ENCODE peak calls at places on chromosomes 11 and 22, in four cellular contexts. One of them, this sample, is unnamed.

GRCh38 chr11:118899296-118899688 is 15.6 kb downstream of the CXCR5 start:
- DNase-seq in fibroblast of lung: no peak
- DNase-seq in H9: no peak
- DNase-seq in neural progenitor cell: no peak
- DNase-seq in this sample: no peak

GRCh38 chr11:94519478-94520084 is 7.3 kb downstream of the C11orf97 start:
- DNase-seq in H9: no peak
- DNase-seq in neural progenitor cell: peak; percentile 40
- DNase-seq in fibroblast of lung: peak; percentile 60
- DNase-seq in this sample: no peak

GRCh38 chr22:42787357-42787736 is 66.7 kb upstream of the A4GALT start:
- DNase-seq in H9: no peak
- DNase-seq in neural progenitor cell: no peak
- DNase-seq in fibroblast of lung: no peak
- DNase-seq in this sample: no peak

GRCh38 chr11:74288161-74288560 is 23.3 kb downstream of the P4HA3 start:
- DNase-seq in neural progenitor cell: no peak
- DNase-seq in H9: no peak
- DNase-seq in fibroblast of lung: peak; percentile 98
- DNase-seq in this sample: no peak

GRCh38 chr22:41288245-41288946 is 2.4 kb upstream of the RANGAP1 start:
- DNase-seq in fibroblast of lung: peak; percentile 57
- DNase-seq in H9: peak; percentile 58
- DNase-seq in neural progenitor cell: no peak
- DNase-seq in this sample: peak; percentile 96

GRCh38 chr11:97732011-97732632 is 1288.6 kb upstream of the CNTN5 start:
- DNase-seq in neural progenitor cell: no peak
- DNase-seq in fibroblast of lung: no peak
- DNase-seq in H9: no peak
- DNase-seq in this sample: no peak

GRCh38 chr11:87304350-87304749 is 266.6 kb downstream of the TMEM135 start:
- DNase-seq in fibroblast of lung: peak; percentile 65
- DNase-seq in H9: no peak
- DNase-seq in neural progenitor cell: no peak
- DNase-seq in this sample: peak; percentile 18

GRCh38 chr11:3865388-3866193 is 10.1 kb downstream of the STIM1 start:
- DNase-seq in neural progenitor cell: no peak
- DNase-seq in fibroblast of lung: peak; percentile 66
- DNase-seq in H9: no peak
- DNase-seq in this sample: no peak

GRCh38 chr11:105641433-105641832 is 31.6 kb downstream of the GRIA4 start:
- DNase-seq in fibroblast of lung: no peak
- DNase-seq in neural progenitor cell: no peak
- DNase-seq in H9: no peak
- DNase-seq in this sample: no peak

GRCh38 chr22:30763815-30764686 is 69.4 kb downstream of the OSBP2 start:
- DNase-seq in neural progenitor cell: peak; percentile 88
- DNase-seq in fibroblast of lung: peak; percentile 84
- DNase-seq in H9: peak; percentile 80
- DNase-seq in this sample: peak; percentile 87

GRCh38 chr11:12544986-12545775 is 129.0 kb upstream of the TEAD1 start:
- DNase-seq in H9: no peak
- DNase-seq in neural progenitor cell: no peak
- DNase-seq in fibroblast of lung: no peak
- DNase-seq in this sample: no peak

GRCh38 chr11:124900464-124900863 is 2.8 kb upstream of the ROBO4 start:
- DNase-seq in fibroblast of lung: peak; percentile 81
- DNase-seq in H9: peak; percentile 40
- DNase-seq in neural progenitor cell: no peak
- DNase-seq in this sample: peak; percentile 76

GRCh38 chr11:111460752-111461305 is 51.4 kb downstream of the BTG4 start:
- DNase-seq in neural progenitor cell: no peak
- DNase-seq in H9: no peak
- DNase-seq in fibroblast of lung: peak; percentile 66
- DNase-seq in this sample: no peak

GRCh38 chr11:10550503-10550902 is 9.5 kb upstream of the RNF141 start:
- DNase-seq in fibroblast of lung: peak; percentile 65
- DNase-seq in H9: no peak
- DNase-seq in neural progenitor cell: no peak
- DNase-seq in this sample: no peak

GRCh38 chr11:114134870-114135269 is 75.4 kb downstream of the ZBTB16 start:
- DNase-seq in fibroblast of lung: peak; percentile 91
- DNase-seq in H9: no peak
- DNase-seq in neural progenitor cell: no peak
- DNase-seq in this sample: peak; percentile 68

GRCh38 chr11:47184711-47185304 is 1.4 kb downstream of the PACSIN3 start:
- DNase-seq in H9: no peak
- DNase-seq in fibroblast of lung: peak; percentile 40
- DNase-seq in neural progenitor cell: peak; percentile 29
- DNase-seq in this sample: no peak

GRCh38 chr22:49618689-49618953 is 209.1 kb downstream of the BRD1 start:
- DNase-seq in fibroblast of lung: no peak
- DNase-seq in H9: no peak
- DNase-seq in neural progenitor cell: no peak
- DNase-seq in this sample: no peak

GRCh38 chr11:36362902-36363301 is 66.8 kb downstream of the PRR5L start:
- DNase-seq in neural progenitor cell: no peak
- DNase-seq in H9: no peak
- DNase-seq in fibroblast of lung: peak; percentile 38
- DNase-seq in this sample: peak; percentile 33

GRCh38 chr11:79708319-79708928 is 267.6 kb upstream of the TENM4 start:
- DNase-seq in fibroblast of lung: peak; percentile 73
- DNase-seq in neural progenitor cell: peak; percentile 72
- DNase-seq in H9: peak; percentile 53
- DNase-seq in this sample: peak; percentile 75

GRCh38 chr11:3123761-3124733 is 41.1 kb downstream of the OSBPL5 start:
- DNase-seq in fibroblast of lung: peak; percentile 97
- DNase-seq in H9: no peak
- DNase-seq in neural progenitor cell: no peak
- DNase-seq in this sample: no peak

GRCh38 chr11:93525601-93526000 is 17.6 kb downstream of the SMCO4 start:
- DNase-seq in fibroblast of lung: peak; percentile 44
- DNase-seq in H9: no peak
- DNase-seq in neural progenitor cell: no peak
- DNase-seq in this sample: no peak

GRCh38 chr22:23583836-23584235 is 3.7 kb upstream of the IGLL1 start:
- DNase-seq in fibroblast of lung: no peak
- DNase-seq in H9: no peak
- DNase-seq in neural progenitor cell: no peak
- DNase-seq in this sample: no peak

GRCh38 chr22:50035131-50035881 is 22.7 kb upstream of the IL17REL start:
- DNase-seq in fibroblast of lung: no peak
- DNase-seq in neural progenitor cell: no peak
- DNase-seq in H9: no peak
- DNase-seq in this sample: no peak

GRCh38 chr11:31387379-31387778 is 17.7 kb downstream of the DNAJC24 start:
- DNase-seq in fibroblast of lung: no peak
- DNase-seq in H9: no peak
- DNase-seq in neural progenitor cell: no peak
- DNase-seq in this sample: peak; percentile 78

GRCh38 chr11:96393753-96394348 is 4.0 kb downstream of the JRKL start:
- DNase-seq in fibroblast of lung: peak; percentile 66
- DNase-seq in neural progenitor cell: peak; percentile 25
- DNase-seq in H9: no peak
- DNase-seq in this sample: peak; percentile 45

GRCh38 chr11:121437018-121437685 is 15.0 kb upstream of the SORL1 start:
- DNase-seq in fibroblast of lung: peak; percentile 51
- DNase-seq in neural progenitor cell: no peak
- DNase-seq in H9: no peak
- DNase-seq in this sample: no peak

GRCh38 chr22:37748659-37749058 is 51.8 kb downstream of the TRIOBP start:
- DNase-seq in fibroblast of lung: no peak
- DNase-seq in neural progenitor cell: no peak
- DNase-seq in H9: no peak
- DNase-seq in this sample: no peak
- H3K9ac ChIP-seq in fibroblast of lung: no peak overlapping the region
- H3K9ac ChIP-seq in neural progenitor cell: no peak overlapping the region
- H3K9ac ChIP-seq in H9: no peak overlapping the region
- H3K9ac ChIP-seq in this sample: no peak overlapping the region

GRCh38 chr22:46071451-46072029 is 78.8 kb upstream of the PPARA start:
- DNase-seq in neural progenitor cell: peak; percentile 74
- DNase-seq in fibroblast of lung: peak; percentile 96
- DNase-seq in H9: peak; percentile 57
- DNase-seq in this sample: no peak
- H3K9ac ChIP-seq in neural progenitor cell: no peak overlapping the region
- H3K9ac ChIP-seq in fibroblast of lung: peak overlapping the region; percentile 87
- H3K9ac ChIP-seq in H9: no peak overlapping the region
- H3K9ac ChIP-seq in this sample: no peak overlapping the region

GRCh38 chr22:24992946-24993345 is 40.4 kb downstream of the KIAA1671 start:
- DNase-seq in neural progenitor cell: no peak
- DNase-seq in H9: no peak
- DNase-seq in fibroblast of lung: no peak
- DNase-seq in this sample: no peak
- H3K9ac ChIP-seq in neural progenitor cell: no peak overlapping the region
- H3K9ac ChIP-seq in H9: no peak overlapping the region
- H3K9ac ChIP-seq in fibroblast of lung: no peak overlapping the region
- H3K9ac ChIP-seq in this sample: no peak overlapping the region

DNA sequence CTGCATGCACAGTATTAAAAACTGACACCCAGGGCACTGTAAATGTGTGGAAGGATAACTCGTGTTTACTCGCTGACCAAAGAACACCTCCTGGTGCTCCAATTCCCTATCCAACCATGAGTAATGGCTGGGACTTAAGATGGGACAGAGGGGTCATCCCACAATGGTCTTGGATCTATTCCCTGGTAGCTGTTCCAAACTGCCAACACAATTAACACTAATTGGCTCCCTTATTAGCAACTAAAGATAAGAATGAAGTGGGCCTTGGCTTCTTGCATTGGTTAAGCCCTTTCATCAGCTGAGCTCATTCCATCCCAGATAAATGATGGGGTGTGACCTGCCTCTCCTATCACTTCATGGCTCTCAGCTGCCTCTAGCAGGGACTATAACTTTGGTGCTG is 1.5 kb upstream of the SIK3 start:
- DNase-seq in fibroblast of lung: no peak
- DNase-seq in H9: no peak
- DNase-seq in neural progenitor cell: peak; percentile 38
- DNase-seq in this sample: peak; percentile 91
- H3K9ac ChIP-seq in fibroblast of lung: no peak overlapping the region
- H3K9ac ChIP-seq in H9: no peak overlapping the region
- H3K9ac ChIP-seq in neural progenitor cell: no peak overlapping the region
- H3K9ac ChIP-seq in this sample: no peak overlapping the region

GRCh38 chr11:34926831-34927132 is 10.4 kb downstream of the PDHX start:
- DNase-seq in fibroblast of lung: peak; percentile 64
- DNase-seq in neural progenitor cell: no peak
- DNase-seq in H9: no peak
- DNase-seq in this sample: no peak
- H3K9ac ChIP-seq in fibroblast of lung: no peak overlapping the region
- H3K9ac ChIP-seq in neural progenitor cell: no peak overlapping the region
- H3K9ac ChIP-seq in H9: no peak overlapping the region
- H3K9ac ChIP-seq in this sample: no peak overlapping the region

GRCh38 chr22:46000081-46001027 is 23.4 kb upstream of the WNT7B start:
- DNase-seq in H9: no peak
- DNase-seq in fibroblast of lung: no peak
- DNase-seq in neural progenitor cell: no peak
- DNase-seq in this sample: no peak
- H3K9ac ChIP-seq in H9: no peak overlapping the region
- H3K9ac ChIP-seq in fibroblast of lung: no peak overlapping the region
- H3K9ac ChIP-seq in neural progenitor cell: no peak overlapping the region
- H3K9ac ChIP-seq in this sample: no peak overlapping the region